ENCODE peak calls at places on chromosome 22, in ten cellular contexts. One of them, this sample, is unnamed.

GRCh38 chr22:50329236-50329635 is 2.4 kb upstream of the DENND6B start:
- DNase-seq in PC-3: peak; percentile 13
- DNase-seq in upper lobe of left lung: no peak
- DNase-seq in vagina: no peak
- DNase-seq in neural progenitor cell: no peak
- DNase-seq in pancreas: no peak
- DNase-seq in GM23248: peak; percentile 67
- DNase-seq in fibroblast of lung: no peak
- DNase-seq in bronchial epithelial cell: peak; percentile 77
- DNase-seq in mammary epithelial cell: peak; percentile 67
- DNase-seq in this sample: peak; percentile 80

GRCh38 chr22:49964136-49964492 is 3.5 kb downstream of the PIM3 start:
- DNase-seq in vagina: no peak
- DNase-seq in fibroblast of lung: no peak
- DNase-seq in pancreas: peak; percentile 27
- DNase-seq in mammary epithelial cell: no peak
- DNase-seq in upper lobe of left lung: peak; percentile 21
- DNase-seq in bronchial epithelial cell: no peak
- DNase-seq in PC-3: no peak
- DNase-seq in neural progenitor cell: no peak
- DNase-seq in GM23248: no peak
- DNase-seq in this sample: no peak

GRCh38 chr22:23067023-23067650 is 3.2 kb upstream of the GNAZ start:
- DNase-seq in bronchial epithelial cell: no peak
- DNase-seq in fibroblast of lung: no peak
- DNase-seq in upper lobe of left lung: peak; percentile 19
- DNase-seq in mammary epithelial cell: no peak
- DNase-seq in vagina: no peak
- DNase-seq in PC-3: no peak
- DNase-seq in pancreas: no peak
- DNase-seq in GM23248: no peak
- DNase-seq in neural progenitor cell: no peak
- DNase-seq in this sample: no peak

GRCh38 chr22:50577697-50577986 is 585 bp downstream of the CPT1B start:
- DNase-seq in pancreas: no peak
- DNase-seq in neural progenitor cell: no peak
- DNase-seq in bronchial epithelial cell: no peak
- DNase-seq in fibroblast of lung: no peak
- DNase-seq in GM23248: no peak
- DNase-seq in vagina: no peak
- DNase-seq in PC-3: no peak
- DNase-seq in mammary epithelial cell: no peak
- DNase-seq in upper lobe of left lung: no peak
- DNase-seq in this sample: no peak

GRCh38 chr22:42075277-42075676 is 1.2 kb downstream of the PHETA2 start:
- DNase-seq in fibroblast of lung: no peak
- DNase-seq in pancreas: no peak
- DNase-seq in vagina: no peak
- DNase-seq in bronchial epithelial cell: no peak
- DNase-seq in PC-3: no peak
- DNase-seq in neural progenitor cell: no peak
- DNase-seq in upper lobe of left lung: no peak
- DNase-seq in mammary epithelial cell: no peak
- DNase-seq in GM23248: no peak
- DNase-seq in this sample: no peak

GRCh38 chr22:40898850-40899357 is 37.0 kb upstream of the DNAJB7 start:
- DNase-seq in neural progenitor cell: peak; percentile 36
- DNase-seq in bronchial epithelial cell: peak; percentile 62
- DNase-seq in pancreas: no peak
- DNase-seq in GM23248: peak; percentile 78
- DNase-seq in upper lobe of left lung: no peak
- DNase-seq in vagina: no peak
- DNase-seq in PC-3: peak; percentile 65
- DNase-seq in fibroblast of lung: peak; percentile 78
- DNase-seq in mammary epithelial cell: peak; percentile 52
- DNase-seq in this sample: peak; percentile 65

GRCh38 chr22:21628386-21629261 is 1.2 kb downstream of the YDJC start:
- DNase-seq in PC-3: no peak
- DNase-seq in bronchial epithelial cell: no peak
- DNase-seq in GM23248: no peak
- DNase-seq in vagina: no peak
- DNase-seq in pancreas: no peak
- DNase-seq in upper lobe of left lung: no peak
- DNase-seq in mammary epithelial cell: no peak
- DNase-seq in fibroblast of lung: no peak
- DNase-seq in neural progenitor cell: no peak
- DNase-seq in this sample: no peak

GRCh38 chr22:20656902-20657836 is 116.7 kb upstream of the SERPIND1 start:
- DNase-seq in mammary epithelial cell: no peak
- DNase-seq in fibroblast of lung: no peak
- DNase-seq in neural progenitor cell: no peak
- DNase-seq in GM23248: no peak
- DNase-seq in PC-3: no peak
- DNase-seq in upper lobe of left lung: no peak
- DNase-seq in vagina: peak; percentile 42
- DNase-seq in pancreas: no peak
- DNase-seq in bronchial epithelial cell: no peak
- DNase-seq in this sample: no peak

GRCh38 chr22:43643362-43643761 is 168.7 kb downstream of the EFCAB6 start:
- DNase-seq in fibroblast of lung: no peak
- DNase-seq in PC-3: no peak
- DNase-seq in GM23248: no peak
- DNase-seq in bronchial epithelial cell: no peak
- DNase-seq in neural progenitor cell: no peak
- DNase-seq in vagina: peak; percentile 29
- DNase-seq in mammary epithelial cell: no peak
- DNase-seq in pancreas: no peak
- DNase-seq in upper lobe of left lung: no peak
- DNase-seq in this sample: no peak

GRCh38 chr22:49967333-49968241 is 7.0 kb downstream of the PIM3 start:
- DNase-seq in upper lobe of left lung: peak; percentile 72
- DNase-seq in GM23248: peak; percentile 37
- DNase-seq in pancreas: peak; percentile 76
- DNase-seq in mammary epithelial cell: no peak
- DNase-seq in PC-3: no peak
- DNase-seq in fibroblast of lung: peak; percentile 75
- DNase-seq in neural progenitor cell: peak; percentile 20
- DNase-seq in bronchial epithelial cell: no peak
- DNase-seq in vagina: peak; percentile 89
- DNase-seq in this sample: no peak

GRCh38 chr22:44154431-44154942 is 26.2 kb upstream of the PARVG start:
- DNase-seq in neural progenitor cell: no peak
- DNase-seq in GM23248: no peak
- DNase-seq in vagina: no peak
- DNase-seq in upper lobe of left lung: no peak
- DNase-seq in pancreas: no peak
- DNase-seq in PC-3: no peak
- DNase-seq in bronchial epithelial cell: no peak
- DNase-seq in mammary epithelial cell: no peak
- DNase-seq in fibroblast of lung: peak; percentile 40
- DNase-seq in this sample: no peak

GRCh38 chr22:28244760-28245159 is 325.7 kb upstream of the PITPNB start:
- DNase-seq in fibroblast of lung: no peak
- DNase-seq in mammary epithelial cell: no peak
- DNase-seq in vagina: no peak
- DNase-seq in bronchial epithelial cell: no peak
- DNase-seq in pancreas: no peak
- DNase-seq in neural progenitor cell: no peak
- DNase-seq in upper lobe of left lung: no peak
- DNase-seq in GM23248: no peak
- DNase-seq in PC-3: no peak
- DNase-seq in this sample: no peak

GRCh38 chr22:30876925-30877553 is 91.5 kb downstream of the MORC2 start:
- DNase-seq in PC-3: no peak
- DNase-seq in bronchial epithelial cell: no peak
- DNase-seq in fibroblast of lung: peak; percentile 70
- DNase-seq in GM23248: peak; percentile 16
- DNase-seq in vagina: no peak
- DNase-seq in mammary epithelial cell: no peak
- DNase-seq in neural progenitor cell: no peak
- DNase-seq in pancreas: no peak
- DNase-seq in upper lobe of left lung: no peak
- DNase-seq in this sample: no peak

GRCh38 chr22:30880181-30880601 is 88.4 kb downstream of the MORC2 start:
- DNase-seq in vagina: no peak
- DNase-seq in pancreas: no peak
- DNase-seq in upper lobe of left lung: no peak
- DNase-seq in GM23248: no peak
- DNase-seq in neural progenitor cell: no peak
- DNase-seq in bronchial epithelial cell: no peak
- DNase-seq in fibroblast of lung: no peak
- DNase-seq in mammary epithelial cell: no peak
- DNase-seq in PC-3: no peak
- DNase-seq in this sample: no peak

GRCh38 chr22:30877662-30878515 is 90.7 kb downstream of the MORC2 start:
- DNase-seq in fibroblast of lung: no peak
- DNase-seq in bronchial epithelial cell: peak; percentile 12
- DNase-seq in pancreas: no peak
- DNase-seq in neural progenitor cell: no peak
- DNase-seq in GM23248: peak; percentile 6
- DNase-seq in PC-3: peak; percentile 22
- DNase-seq in vagina: no peak
- DNase-seq in mammary epithelial cell: no peak
- DNase-seq in upper lobe of left lung: no peak
- DNase-seq in this sample: no peak

GRCh38 chr22:30879398-30879797 is 89.2 kb downstream of the MORC2 start:
- DNase-seq in fibroblast of lung: no peak
- DNase-seq in GM23248: no peak
- DNase-seq in upper lobe of left lung: no peak
- DNase-seq in mammary epithelial cell: no peak
- DNase-seq in neural progenitor cell: no peak
- DNase-seq in vagina: no peak
- DNase-seq in bronchial epithelial cell: no peak
- DNase-seq in pancreas: no peak
- DNase-seq in PC-3: no peak
- DNase-seq in this sample: no peak

GRCh38 chr22:30878516-30879365 is 89.8 kb downstream of the MORC2 start:
- DNase-seq in pancreas: no peak
- DNase-seq in fibroblast of lung: peak; percentile 9
- DNase-seq in neural progenitor cell: no peak
- DNase-seq in GM23248: no peak
- DNase-seq in vagina: no peak
- DNase-seq in PC-3: no peak
- DNase-seq in mammary epithelial cell: no peak
- DNase-seq in bronchial epithelial cell: no peak
- DNase-seq in upper lobe of left lung: no peak
- DNase-seq in this sample: no peak
- H3K4me3 ChIP-seq in pancreas: no peak overlapping the region
- H3K4me3 ChIP-seq in fibroblast of lung: no peak overlapping the region
- H3K4me3 ChIP-seq in neural progenitor cell: no peak overlapping the region
- H3K4me3 ChIP-seq in GM23248: no peak overlapping the region
- H3K4me3 ChIP-seq in vagina: no peak overlapping the region
- H3K4me3 ChIP-seq in PC-3: no peak overlapping the region
- H3K4me3 ChIP-seq in mammary epithelial cell: no peak overlapping the region
- H3K4me3 ChIP-seq in bronchial epithelial cell: no peak overlapping the region
- H3K4me3 ChIP-seq in upper lobe of left lung: no peak overlapping the region
- H3K4me3 ChIP-seq in this sample: no peak overlapping the region

DNA sequence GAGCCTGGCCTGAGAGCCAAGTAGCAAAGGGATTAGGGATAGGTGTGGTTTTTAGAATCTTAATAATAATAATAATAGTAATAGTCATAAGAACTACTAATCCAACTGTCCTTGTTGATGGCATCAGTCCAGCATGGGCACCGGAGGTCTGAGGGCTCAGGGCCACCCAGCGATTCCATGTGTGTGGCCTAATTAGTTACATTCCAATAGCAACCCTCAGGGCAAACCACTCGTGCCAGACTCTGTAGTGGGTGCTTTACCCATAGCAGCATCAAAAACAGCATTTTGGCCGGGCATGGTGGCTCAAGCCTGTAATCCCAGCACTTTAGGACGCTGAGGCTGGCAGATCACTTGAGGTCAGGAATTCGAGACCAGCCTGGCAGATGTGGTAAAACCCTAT is 19.0 kb upstream of the MYH9 start:
- DNase-seq in bronchial epithelial cell: no peak
- DNase-seq in GM23248: no peak
- DNase-seq in upper lobe of left lung: no peak
- DNase-seq in pancreas: no peak
- DNase-seq in fibroblast of lung: no peak
- DNase-seq in neural progenitor cell: no peak
- DNase-seq in vagina: no peak
- DNase-seq in PC-3: no peak
- DNase-seq in mammary epithelial cell: no peak
- DNase-seq in this sample: no peak
- H3K4me3 ChIP-seq in bronchial epithelial cell: no peak overlapping the region
- H3K4me3 ChIP-seq in GM23248: no peak overlapping the region
- H3K4me3 ChIP-seq in upper lobe of left lung: no peak overlapping the region
- H3K4me3 ChIP-seq in pancreas: no peak overlapping the region
- H3K4me3 ChIP-seq in fibroblast of lung: no peak overlapping the region
- H3K4me3 ChIP-seq in neural progenitor cell: no peak overlapping the region
- H3K4me3 ChIP-seq in vagina: no peak overlapping the region
- H3K4me3 ChIP-seq in PC-3: no peak overlapping the region
- H3K4me3 ChIP-seq in mammary epithelial cell: no peak overlapping the region
- H3K4me3 ChIP-seq in this sample: no peak overlapping the region

DNA sequence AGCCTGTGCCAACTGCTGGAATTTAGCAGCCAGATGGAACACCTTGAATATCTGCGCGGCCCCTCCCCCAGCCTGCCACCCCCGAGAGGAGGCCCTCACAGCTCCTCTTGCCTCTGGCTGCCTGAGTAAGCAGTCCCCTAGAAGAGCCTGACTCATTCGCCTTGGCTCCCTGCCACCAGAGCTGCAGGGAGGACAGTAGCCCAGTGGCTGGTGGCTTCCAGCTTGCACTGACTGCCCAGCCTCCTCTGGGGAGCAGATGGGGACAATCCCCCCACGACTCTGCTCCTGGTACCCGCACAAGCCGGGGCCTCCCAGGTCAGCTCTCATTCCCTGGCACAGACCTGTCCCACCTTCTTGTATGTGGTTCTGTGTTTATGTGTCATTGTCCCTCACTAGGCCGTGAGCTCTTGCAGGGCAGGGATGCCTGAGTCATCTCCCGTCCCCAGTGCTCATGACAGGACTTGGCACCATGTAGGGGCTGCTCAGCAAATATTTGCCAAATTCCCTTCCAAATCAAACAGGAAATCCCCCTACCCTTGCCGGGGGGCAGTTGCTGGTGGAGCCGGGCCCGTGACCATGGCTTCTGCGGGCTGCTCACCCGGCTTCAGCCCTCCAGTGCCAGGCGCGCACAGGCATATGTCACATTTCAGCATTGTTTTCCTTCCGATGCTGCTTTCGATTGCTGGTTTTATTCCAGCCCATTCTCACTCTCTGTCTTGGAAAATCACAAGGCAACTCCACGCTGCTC is 43.6 kb downstream of the CACNG2 start:
- DNase-seq in pancreas: peak; percentile 81
- DNase-seq in mammary epithelial cell: peak; percentile 88
- DNase-seq in neural progenitor cell: no peak
- DNase-seq in upper lobe of left lung: peak; percentile 97
- DNase-seq in fibroblast of lung: peak; percentile 81
- DNase-seq in bronchial epithelial cell: peak; percentile 88
- DNase-seq in GM23248: peak; percentile 96
- DNase-seq in PC-3: peak; percentile 98
- DNase-seq in vagina: no peak
- DNase-seq in this sample: peak; percentile 92
- H3K4me3 ChIP-seq in pancreas: no peak overlapping the region
- H3K4me3 ChIP-seq in mammary epithelial cell: no peak overlapping the region
- H3K4me3 ChIP-seq in neural progenitor cell: no peak overlapping the region
- H3K4me3 ChIP-seq in upper lobe of left lung: no peak overlapping the region
- H3K4me3 ChIP-seq in fibroblast of lung: no peak overlapping the region
- H3K4me3 ChIP-seq in bronchial epithelial cell: no peak overlapping the region
- H3K4me3 ChIP-seq in GM23248: peak overlapping the region; percentile 33
- H3K4me3 ChIP-seq in PC-3: peak overlapping the region; percentile 61
- H3K4me3 ChIP-seq in vagina: no peak overlapping the region
- H3K4me3 ChIP-seq in this sample: no peak overlapping the region

GRCh38 chr22:47995718-47996117 is 1233.3 kb downstream of the TBC1D22A start:
- DNase-seq in mammary epithelial cell: no peak
- DNase-seq in PC-3: no peak
- DNase-seq in vagina: peak; percentile 34
- DNase-seq in upper lobe of left lung: no peak
- DNase-seq in neural progenitor cell: no peak
- DNase-seq in fibroblast of lung: no peak
- DNase-seq in GM23248: no peak
- DNase-seq in pancreas: no peak
- DNase-seq in bronchial epithelial cell: no peak
- DNase-seq in this sample: no peak
- H3K4me3 ChIP-seq in mammary epithelial cell: no peak overlapping the region
- H3K4me3 ChIP-seq in PC-3: no peak overlapping the region
- H3K4me3 ChIP-seq in vagina: no peak overlapping the region
- H3K4me3 ChIP-seq in upper lobe of left lung: no peak overlapping the region
- H3K4me3 ChIP-seq in neural progenitor cell: no peak overlapping the region
- H3K4me3 ChIP-seq in fibroblast of lung: no peak overlapping the region
- H3K4me3 ChIP-seq in GM23248: no peak overlapping the region
- H3K4me3 ChIP-seq in pancreas: no peak overlapping the region
- H3K4me3 ChIP-seq in bronchial epithelial cell: no peak overlapping the region
- H3K4me3 ChIP-seq in this sample: no peak overlapping the region

This sample was measured in epithelial cell of esophagus.